ENCODE peak calls at places on chromosomes 13 and 19, in eight cellular contexts. O, M, F, W, U, J, X and R are unnamed samples.

GRCh38 chr13:83881917-83882625 is at the start of gene SLITRK1:
- DNase-seq in F (peak; percentile 17), M (peak; percentile 93), W (no peak), O (peak; percentile 35), X (peak; percentile 17), U (peak; percentile 53), J (no peak), R (peak; percentile 16)

GRCh38 chr19:5425260-5425659 is 30.0 kb upstream of the ZNRF4 start:
- DNase-seq in U (no peak), O (no peak), M (no peak), W (no peak), F (no peak), X (no peak), J (no peak), R (no peak)

GRCh38 chr19:35249848-35250711 is 1.3 kb downstream of the LSR start:
- DNase-seq in U (no peak), J (no peak), O (no peak), F (no peak), W (no peak), M (peak; percentile 7), X (no peak), R (no peak)

GRCh38 chr19:9996541-9996940 is 13.8 kb downstream of the COL5A3 start:
- DNase-seq in J (no peak), W (no peak), F (no peak), U (no peak), X (no peak), O (no peak), M (no peak), R (no peak)

GRCh38 chr19:42091300-42092266 is 15.6 kb downstream of the ZNF574 start:
- DNase-seq in F (peak; percentile 66), M (no peak), O (no peak), W (no peak), J (no peak), U (no peak), X (peak; percentile 48), R (peak; percentile 50)

GRCh38 chr19:868458-869244 is 9.2 kb downstream of the CFD start:
- DNase-seq in J (no peak), F (no peak), O (no peak), W (no peak), U (no peak), X (no peak), M (no peak), R (no peak)

GRCh38 chr19:6126335-6126974 is 9.0 kb upstream of the ACSBG2 start:
- DNase-seq in W (peak; percentile 91), J (peak; percentile 67), X (peak; percentile 79), O (peak; percentile 71), U (no peak), M (no peak), F (peak; percentile 86), R (peak; percentile 55)

GRCh38 chr13:61151062-61151461 is 264.6 kb downstream of the PCDH20 start:
- DNase-seq in O (no peak), J (no peak), X (no peak), F (no peak), U (no peak), M (no peak), W (no peak), R (no peak)

GRCh38 chr13:79829880-79830279 is 348.9 kb downstream of the NDFIP2 start:
- DNase-seq in M (no peak), U (no peak), J (no peak), W (no peak), X (no peak), O (no peak), F (no peak), R (no peak)

GRCh38 chr19:13803038-13803437 is 7.8 kb downstream of the ZSWIM4 start:
- DNase-seq in F (no peak), M (no peak), O (no peak), W (no peak), U (no peak), X (no peak), J (no peak), R (no peak)

GRCh38 chr19:29535984-29536508 is 10.3 kb downstream of the VSTM2B start:
- DNase-seq in U (no peak), J (no peak), O (no peak), W (no peak), F (no peak), X (no peak), M (no peak), R (no peak)

GRCh38 chr19:49020931-49021895 is 2.9 kb downstream of the CGB3 start:
- DNase-seq in O (peak; percentile 47), X (peak; percentile 42), M (no peak), F (peak; percentile 55), J (peak; percentile 23), U (no peak), W (no peak), R (peak; percentile 66)

GRCh38 chr19:18119243-18120105 is 21.9 kb downstream of the MAST3 start:
- DNase-seq in J (no peak), W (no peak), M (no peak), O (no peak), F (no peak), X (no peak), U (no peak), R (no peak)

GRCh38 chr19:50422397-50423278 is 3.9 kb downstream of the SPIB start:
- DNase-seq in X (no peak), F (no peak), M (no peak), W (no peak), J (no peak), U (no peak), O (no peak), R (no peak)

GRCh38 chr13:44313674-44314073 is 60.0 kb upstream of the SERP2 start:
- DNase-seq in M (no peak), W (peak; percentile 93), X (peak; percentile 9), J (no peak), U (no peak), F (peak; percentile 63), O (peak; percentile 77), R (no peak)

GRCh38 chr13:40442191-40442590 is 224.2 kb downstream of the FOXO1 start:
- DNase-seq in U (no peak), O (no peak), X (no peak), W (no peak), J (no peak), M (no peak), F (no peak), R (no peak)

GRCh38 chr19:29804493-29804892 is 7.3 kb upstream of the CCNE1 start:
- DNase-seq in X (no peak), U (no peak), M (no peak), F (no peak), O (no peak), J (no peak), W (no peak), R (no peak)

GRCh38 chr13:26656919-26657318 is 99.4 kb downstream of the WASF3 start:
- DNase-seq in U (no peak), F (no peak), W (no peak), X (peak; percentile 5), J (peak; percentile 24), O (peak; percentile 47), M (no peak), R (no peak)

GRCh38 chr13:74217816-74218215 is 83.6 kb upstream of the KLF12 start:
- DNase-seq in F (no peak), M (no peak), J (no peak), O (no peak), X (no peak), W (no peak), U (no peak), R (no peak)

GRCh38 chr19:43684326-43684725 is 14.4 kb upstream of the PLAUR start:
- DNase-seq in W (no peak), F (no peak), M (no peak), O (no peak), U (no peak), X (no peak), J (no peak), R (no peak)

GRCh38 chr19:43683905-43684304 is 13.9 kb upstream of the PLAUR start:
- DNase-seq in U (no peak), F (no peak), J (no peak), M (no peak), X (no peak), O (no peak), W (no peak), R (no peak)

GRCh38 chr19:43681826-43682225 is 11.9 kb upstream of the PLAUR start:
- DNase-seq in W (no peak), U (no peak), F (no peak), J (no peak), X (no peak), M (no peak), O (no peak), R (no peak)

GRCh38 chr19:43678512-43678911 is 8.5 kb upstream of the PLAUR start:
- DNase-seq in J (no peak), F (no peak), O (no peak), M (no peak), U (no peak), X (no peak), W (no peak), R (no peak)

GRCh38 chr19:43682824-43683661 is 13.1 kb upstream of the PLAUR start:
- DNase-seq in F (no peak), U (no peak), O (no peak), X (peak; percentile 21), W (no peak), M (no peak), J (no peak), R (no peak)
- TF ChIP-seq MAX in F (no peak), U (no peak), O (no peak), X (no peak), W (no peak), M (no peak), J (no peak), R (no peak)

DNA sequence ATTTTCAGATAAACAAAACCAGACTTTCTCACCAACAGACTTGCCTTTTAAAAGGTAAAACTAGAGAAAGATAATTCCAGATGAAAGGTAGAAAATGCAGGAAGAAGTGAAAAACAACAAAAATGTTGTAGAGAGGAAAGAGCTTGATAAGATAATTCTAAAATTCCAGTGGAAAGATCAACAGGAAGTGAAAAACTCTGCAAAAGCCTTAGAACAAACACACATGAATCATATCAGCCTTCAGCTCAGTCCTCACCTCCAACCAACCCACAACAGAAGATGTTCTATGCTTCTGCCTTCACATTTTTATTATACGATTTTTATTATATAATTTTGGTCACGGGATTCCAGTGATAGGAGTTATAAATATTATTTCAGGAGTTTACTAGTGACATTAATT is 57.8 kb downstream of the GADD45B start:
- DNase-seq in M (no peak), O (no peak), F (no peak), W (no peak), X (no peak), J (no peak), U (no peak), R (no peak)
- TF ChIP-seq MAX in M (no peak), O (no peak), F (no peak), W (no peak), X (no peak), J (no peak), U (no peak), R (no peak)

GRCh38 chr13:36914648-36915047 is 5.4 kb downstream of the SMAD9 start:
- DNase-seq in O (no peak), U (no peak), X (no peak), W (no peak), M (no peak), F (no peak), J (no peak), R (no peak)
- TF ChIP-seq MAX in O (no peak), U (no peak), X (no peak), W (no peak), M (no peak), F (no peak), J (no peak), R (no peak)

DNA sequence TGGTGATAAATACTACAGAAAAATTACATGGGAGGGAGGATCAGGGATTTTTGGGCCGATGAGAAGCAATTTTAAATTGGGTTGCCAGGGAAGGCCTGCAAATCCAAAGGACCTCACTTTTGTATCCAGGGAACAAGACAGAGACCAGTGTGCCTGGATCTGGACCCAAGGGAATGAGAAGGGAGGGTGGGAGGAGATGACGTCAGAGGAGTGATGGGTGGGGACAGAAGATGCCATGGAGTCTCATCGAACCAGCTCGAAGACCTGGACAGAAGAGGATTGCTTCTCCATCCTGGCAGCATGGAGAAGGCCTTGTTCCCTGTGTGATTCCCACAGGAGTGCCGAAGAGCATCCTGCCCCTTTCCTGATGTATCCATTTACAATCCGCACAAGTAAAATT is 68.9 kb downstream of the ITGBL1 start:
- DNase-seq in F (no peak), X (no peak), U (no peak), W (no peak), M (no peak), O (no peak), J (no peak), R (no peak)
- TF ChIP-seq MAX in F (no peak), X (no peak), U (no peak), W (no peak), M (no peak), O (no peak), J (no peak), R (no peak)